ENCODE peak calls at places on chromosomes 6 and 20, in four cellular contexts. S is AG04450; O is astrocyte; P is CD8-positive, alpha-beta T cell. L is an unnamed sample.

GRCh38 chr6:163780993-163781392 is 366.5 kb downstream of the QKI start:
- DNase-seq in S (no peak), O (peak), P (no peak), L (no peak)

GRCh38 chr20:63363013-63363957 is 2.1 kb upstream of the CHRNA4 start:
- DNase-seq in S (no peak), O (no peak), P (no peak), L (no peak)

GRCh38 chr6:112956696-112957525 is 609.8 kb downstream of the RFPL4B start:
- DNase-seq in S (peak), O (peak), P (no peak), L (peak)

GRCh38 chr6:163489584-163489983 is 75.1 kb downstream of the QKI start:
- DNase-seq in S (no peak), O (peak), P (no peak), L (no peak)

GRCh38 chr6:30689022-30689865 is 1.5 kb downstream of the NRM start:
- DNase-seq in S (no peak), O (no peak), P (no peak), L (no peak)

GRCh38 chr6:33426590-33427563 is 7.0 kb downstream of the SYNGAP1 start:
- DNase-seq in S (no peak), O (no peak), P (no peak), L (no peak)

GRCh38 chr6:2630891-2631458 is 119.7 kb downstream of the MYLK4 start:
- DNase-seq in S (peak), O (peak), P (no peak), L (peak)

GRCh38 chr6:117399924-117400323 is 25.8 kb downstream of the ROS1 start:
- DNase-seq in S (no peak), O (no peak), P (no peak), L (peak)

GRCh38 chr6:121959501-121959900 is 440.0 kb upstream of the HSF2 start:
- DNase-seq in S (no peak), O (no peak), P (no peak), L (no peak)

GRCh38 chr6:127900935-127901334 is at the start of gene THEMIS:
- DNase-seq in S (no peak), O (no peak), P (peak), L (no peak)

GRCh38 chr20:32909451-32909850 is 50.7 kb downstream of the EFCAB8 start:
- DNase-seq in S (no peak), O (no peak), P (no peak), L (no peak)

GRCh38 chr6:148869589-148869988 is 122.8 kb downstream of the UST start:
- DNase-seq in S (peak), O (peak), P (no peak), L (peak)

GRCh38 chr20:57038608-57039440 is 227.6 kb downstream of the BMP7 start:
- DNase-seq in S (no peak), O (no peak), P (no peak), L (no peak)

GRCh38 chr6:31610891-31611425 is 4.1 kb upstream of the AIF1 start:
- DNase-seq in S (no peak), O (no peak), P (no peak), L (no peak)

GRCh38 chr6:50720623-50721022 is 7.3 kb downstream of the TFAP2D start:
- DNase-seq in S (no peak), O (no peak), P (no peak), L (peak)

GRCh38 chr6:3921663-3922062 is 72.5 kb downstream of the FAM50B start:
- DNase-seq in S (no peak), O (no peak), P (no peak), L (no peak)

GRCh38 chr20:4532772-4533171 is 188.9 kb upstream of the PRND start:
- DNase-seq in S (no peak), O (no peak), P (no peak), L (no peak)

GRCh38 chr6:125584468-125584939 is 164.9 kb upstream of the HEY2 start:
- DNase-seq in S (no peak), O (peak), P (no peak), L (no peak)

GRCh38 chr6:75065524-75065923 is 140.3 kb downstream of the COL12A1 start:
- DNase-seq in S (no peak), O (peak), P (no peak), L (peak)

GRCh38 chr6:33314515-33314942 is 651 bp upstream of the TAPBP start:
- DNase-seq in S (no peak), O (peak), P (peak), L (peak)

GRCh38 chr6:63816979-63817436 is 181.4 kb downstream of the PHF3 start:
- DNase-seq in S (no peak), O (no peak), P (no peak), L (peak)

GRCh38 chr6:134674562-134674961 is 275.3 kb downstream of the ALDH8A1 start:
- DNase-seq in S (no peak), O (no peak), P (no peak), L (no peak)

GRCh38 chr6:105836379-105836778 is 249.8 kb upstream of the PRDM1 start:
- DNase-seq in S (no peak), O (no peak), P (no peak), L (no peak)

GRCh38 chr6:29079203-29079602 is 7.9 kb downstream of the OR2B3 start:
- DNase-seq in S (no peak), O (no peak), P (no peak), L (no peak)

GRCh38 chr6:143329323-143329722 is 121.2 kb downstream of the ADAT2 start:
- DNase-seq in S (no peak), O (peak), P (no peak), L (no peak)

GRCh38 chr20:1474817-1475603 is 8.4 kb upstream of the NSFL1C start:
- DNase-seq in S (no peak), O (no peak), P (no peak), L (no peak)

GRCh38 chr20:38728911-38729642 is 4.8 kb downstream of the SLC32A1 start:
- DNase-seq in S (no peak), O (no peak), P (no peak), L (no peak)

GRCh38 chr6:27865952-27866369 is 46.2 kb downstream of the OR2B2 start:
- DNase-seq in S (no peak), O (no peak), P (no peak), L (no peak)

GRCh38 chr20:18504479-18505060 is 3.2 kb upstream of the SEC23B start:
- DNase-seq in S (no peak), O (no peak), P (no peak), L (peak)

GRCh38 chr6:163950159-163950558 is 535.6 kb downstream of the QKI start:
- DNase-seq in S (no peak), O (peak), P (no peak), L (no peak)

GRCh38 chr20:38337561-38338140 is 8.6 kb upstream of the LBP start:
- DNase-seq in S (no peak), O (no peak), P (no peak), L (no peak)

GRCh38 chr6:75209432-75209723 is 3.5 kb upstream of the COL12A1 start:
- DNase-seq in S (no peak), O (no peak), P (no peak), L (no peak)

GRCh38 chr20:21029356-21029755 is 76.8 kb downstream of the LINC00237 start:
- DNase-seq in S (no peak), O (no peak), P (no peak), L (no peak)

GRCh38 chr20:54140927-54141566 is 32.7 kb downstream of the CYP24A1 start:
- DNase-seq in S (no peak), O (peak), P (no peak), L (peak)

GRCh38 chr6:157603314-157603940 is 219.6 kb upstream of the SNX9 start:
- DNase-seq in S (no peak), O (no peak), P (no peak), L (no peak)

GRCh38 chr20:997486-997885 is 4.6 kb downstream of the RSPO4 start:
- DNase-seq in S (no peak), O (no peak), P (no peak), L (no peak)

GRCh38 chr6:43625393-43625992 is 3.6 kb downstream of the GTPBP2 start:
- DNase-seq in S (no peak), O (no peak), P (no peak), L (no peak)

DNA sequence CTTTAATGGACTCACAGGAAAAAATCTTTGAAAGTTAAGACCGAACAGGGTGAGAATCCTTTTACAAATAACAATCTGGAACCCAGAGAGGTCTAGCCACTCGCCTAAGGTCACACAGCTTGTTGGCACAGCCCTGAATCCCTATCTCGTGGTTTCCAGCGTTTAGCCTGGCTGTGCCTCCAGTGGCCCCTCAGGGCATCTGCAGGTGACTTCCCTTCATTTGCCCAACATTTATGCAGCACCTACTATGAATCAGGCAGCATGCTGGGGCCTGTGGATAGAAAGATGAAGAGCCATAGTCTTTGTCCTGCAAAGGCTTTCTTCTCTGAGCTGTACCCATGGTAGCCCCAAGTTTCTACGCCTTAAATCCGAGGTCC is 2.6 kb upstream of the NR2E1 start:
- DNase-seq in S (no peak), O (no peak), P (no peak), L (no peak)
- TF ChIP-seq CTCF in S (no peak), O (no peak), P (no peak), L (no peak)

DNA sequence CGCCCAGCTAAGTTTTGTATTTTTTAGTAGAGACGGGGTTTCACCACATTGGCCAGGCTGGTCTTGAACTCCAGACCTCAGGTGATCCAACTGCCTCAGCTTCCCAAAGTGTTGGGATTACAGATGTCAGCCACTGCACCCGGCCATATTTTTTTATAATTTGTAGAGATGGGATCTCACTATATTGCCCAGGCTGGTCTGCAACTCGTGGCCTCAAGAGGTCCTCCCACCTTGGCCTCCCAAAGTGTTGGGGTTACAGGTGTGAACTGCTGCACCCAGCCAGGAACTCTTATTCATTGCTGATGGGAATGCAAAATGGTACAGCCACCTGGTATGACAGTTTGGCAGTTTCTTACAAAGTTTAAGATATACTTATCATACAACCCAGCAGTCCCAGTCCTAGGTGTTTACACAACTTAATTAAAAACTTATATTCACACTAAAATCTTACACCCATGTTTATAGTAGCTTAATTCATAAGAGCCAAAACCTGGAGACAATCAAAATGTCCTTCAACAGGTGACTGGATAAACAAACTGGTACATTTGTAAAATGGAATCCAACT is 11.7 kb upstream of the STAU1 start:
- DNase-seq in S (no peak), O (no peak), P (no peak), L (no peak)
- H3K4me3 ChIP-seq in S (no peak), O (no peak), P (no peak), L (no peak)

GRCh38 chr20:52684911-52685310 is 287.2 kb upstream of the TSHZ2 start:
- DNase-seq in S (no peak), O (no peak), P (no peak), L (no peak)
- TF ChIP-seq CTCF in S (no peak), O (no peak), P (no peak), L (no peak)

DNA sequence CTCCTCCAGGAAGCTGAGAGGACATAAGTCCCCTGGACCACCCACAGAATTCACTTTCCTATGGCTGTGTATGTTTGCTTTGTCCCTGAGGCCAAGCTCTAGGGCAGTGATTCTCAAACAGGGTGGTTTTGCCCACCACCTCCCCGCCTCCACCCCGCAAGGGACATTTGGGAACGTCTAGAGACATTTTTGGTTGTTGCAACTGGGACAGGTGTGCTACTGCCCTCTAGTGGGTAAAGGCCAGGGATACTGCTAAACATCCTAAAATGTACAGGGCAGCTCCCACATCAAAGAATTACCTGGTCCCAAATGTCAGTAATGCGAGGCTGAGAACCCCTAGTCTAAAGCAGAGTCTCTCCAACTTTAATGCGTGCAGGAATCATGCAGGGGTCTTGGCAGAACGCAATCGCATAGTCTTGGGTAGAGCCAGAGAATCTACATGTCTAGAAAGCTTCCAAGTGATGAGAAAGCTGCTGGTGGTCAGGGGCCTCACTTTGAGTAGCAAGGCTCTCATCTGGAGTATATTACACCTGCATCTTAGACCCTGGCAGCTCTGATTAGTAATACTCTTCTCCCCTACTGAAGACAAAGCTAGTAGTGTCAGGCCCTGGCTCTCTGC is 5.1 kb downstream of the KCNS1 start:
- DNase-seq in S (no peak), O (no peak), P (peak), L (peak)
- H3K4me3 ChIP-seq in S (no peak), O (no peak), P (no peak), L (no peak)